ENCODE peak calls at places on chromosomes 1 and 21, in seven cellular contexts. P is AG10803; D is naive thymus-derived CD4-positive, alpha-beta T cell; B is NB4; C is GM18507; W is HS-5; Q is heart left ventricle. L is an unnamed sample.

GRCh38 chr1:32394890-32395415 is 712 bp upstream of the BSDC1 start:
- DNase-seq in P (no peak), D (no peak), B (no peak), C (no peak), W (no peak), Q (no peak), L (no peak)

GRCh38 chr1:53968125-53968513 is 22.0 kb downstream of the LRRC42 start:
- DNase-seq in P (no peak), D (no peak), B (no peak), C (no peak), W (no peak), Q (no peak), L (no peak)

GRCh38 chr1:25174730-25175612 is 57.3 kb downstream of the SYF2 start:
- DNase-seq in P (no peak), D (no peak), B (no peak), C (no peak), W (no peak), Q (no peak), L (no peak)

GRCh38 chr21:28674807-28675206 is 317.9 kb downstream of the LTN1 start:
- DNase-seq in P (no peak), D (no peak), B (no peak), C (no peak), W (no peak), Q (no peak), L (no peak)

GRCh38 chr1:201053155-201053860 is 29.8 kb upstream of the KIF21B start:
- DNase-seq in P (no peak), D (no peak), B (peak), C (no peak), W (no peak), Q (no peak), L (no peak)

GRCh38 chr1:33640114-33640660 is 167.7 kb downstream of the ZSCAN20 start:
- DNase-seq in P (peak), D (no peak), B (no peak), C (no peak), W (no peak), Q (no peak), L (no peak)

GRCh38 chr1:31689394-31689793 is 14.4 kb downstream of the COL16A1 start:
- DNase-seq in P (no peak), D (no peak), B (no peak), C (no peak), W (no peak), Q (no peak), L (no peak)

GRCh38 chr1:230818881-230819280 is 49.4 kb downstream of the C1orf198 start:
- DNase-seq in P (no peak), D (no peak), B (no peak), C (no peak), W (no peak), Q (no peak), L (no peak)

GRCh38 chr1:46043491-46044017 is 88.9 kb downstream of the PIK3R3 start:
- DNase-seq in P (no peak), D (no peak), B (peak), C (peak), W (no peak), Q (no peak), L (no peak)

GRCh38 chr1:159197767-159198557 is 6.7 kb upstream of the ACKR1 start:
- DNase-seq in P (peak), D (no peak), B (peak), C (peak), W (peak), Q (no peak), L (no peak)

GRCh38 chr1:97986041-97987005 is 65.5 kb upstream of the DPYD start:
- DNase-seq in P (no peak), D (no peak), B (no peak), C (no peak), W (no peak), Q (no peak), L (peak)

GRCh38 chr1:189803364-189803763 is 674.3 kb downstream of the BRINP3 start:
- DNase-seq in P (no peak), D (no peak), B (no peak), C (no peak), W (no peak), Q (no peak), L (no peak)